ENCODE peak calls at places on chromosome 4, in six cellular contexts. K is Karpas-422, M is hippocampal formation, W is GM18507, N is germinal center, F is Right ventricle myocardium superior. O is an unnamed sample.

GRCh38 chr4:147518846-147519767 is 38.2 kb downstream of the EDNRA start:
- DNase-seq in K (peak; percentile 85), M (peak; percentile 7), W (peak; percentile 12), N (peak; percentile 25), F (no peak), O (no peak)

GRCh38 chr4:137685357-137685756 is 153.1 kb upstream of the PCDH18 start:
- DNase-seq in K (no peak), M (no peak), W (no peak), N (no peak), F (no peak), O (peak; percentile 77)

GRCh38 chr4:81919238-81919637 is 447.5 kb upstream of the RASGEF1B start:
- DNase-seq in K (peak; percentile 49), M (no peak), W (no peak), N (peak; percentile 17), F (no peak), O (no peak)

GRCh38 chr4:184550476-184550875 is 76.1 kb upstream of the IRF2 start:
- DNase-seq in K (no peak), M (no peak), W (no peak), N (no peak), F (no peak), O (no peak)

GRCh38 chr4:108830509-108831244 is 67.8 kb upstream of the ETNPPL start:
- DNase-seq in K (no peak), M (no peak), W (no peak), N (no peak), F (peak; percentile 72), O (no peak)

GRCh38 chr4:171676555-171677215 is 136.5 kb upstream of the GALNTL6 start:
- DNase-seq in K (no peak), M (no peak), W (no peak), N (peak; percentile 14), F (no peak), O (no peak)

GRCh38 chr4:88610771-88611170 is 18.5 kb downstream of the HERC3 start:
- DNase-seq in K (no peak), M (no peak), W (no peak), N (no peak), F (peak; percentile 76), O (no peak)

GRCh38 chr4:168724960-168725359 is 228.1 kb downstream of the PALLD start:
- DNase-seq in K (no peak), M (no peak), W (no peak), N (no peak), F (no peak), O (no peak)

GRCh38 chr4:88743696-88744095 is 46.1 kb upstream of the NAP1L5 start:
- DNase-seq in K (no peak), M (no peak), W (no peak), N (no peak), F (no peak), O (no peak)

GRCh38 chr4:38663021-38663800 is 788 bp upstream of the KLF3 start:
- DNase-seq in K (peak; percentile 66), M (no peak), W (no peak), N (peak; percentile 51), F (no peak), O (no peak)